ENCODE peak calls at places on chromosomes 7 and 10, in nine cellular contexts. R is T-helper 2 cell; N is stimulated activated CD4-positive, alpha-beta T cell treated with anti-CD3 and anti-CD28 coated beads, Interleukin-15, amount 100 ng/mL, for 1 hour; C is iPS-NIHi11; A is NCI-H1092; S is MCF 10A; I is heart right ventricle; K is NCI-H774; H is endothelial cell. J is an unnamed sample.

GRCh38 chr7:43698461-43699255 is 30.7 kb downstream of the COA1 start:
- DNase-seq in C (no peak), I (no peak), R (no peak), H (no peak), S (no peak), N (no peak), A (no peak), K (no peak), J (no peak)

GRCh38 chr10:51804861-51805260 is 105.5 kb upstream of the CSTF2T start:
- DNase-seq in R (no peak), I (no peak), N (no peak), K (no peak), H (no peak), S (no peak), C (no peak), A (no peak), J (no peak)

GRCh38 chr7:114539575-114539974 is 125.0 kb downstream of the FOXP2 start:
- DNase-seq in S (peak; percentile 27), H (peak; percentile 15), N (no peak), I (peak; percentile 4), K (no peak), A (peak; percentile 20), C (no peak), R (no peak), J (no peak)

GRCh38 chr10:109207361-109207760 is 716.0 kb downstream of the XPNPEP1 start:
- DNase-seq in A (no peak), H (no peak), K (no peak), I (no peak), R (no peak), S (no peak), C (no peak), N (no peak), J (no peak)

GRCh38 chr10:110410329-110411046 is 87.2 kb upstream of the DUSP5 start:
- DNase-seq in C (peak; percentile 58), I (no peak), H (no peak), A (no peak), R (no peak), N (no peak), K (no peak), S (peak; percentile 99), J (no peak)

GRCh38 chr10:1978593-1978992 is 241.3 kb upstream of the ADARB2 start:
- DNase-seq in K (no peak), I (no peak), S (peak; percentile 91), A (no peak), H (no peak), C (no peak), R (no peak), N (no peak), J (no peak)

GRCh38 chr10:11934262-11934661 is 108.3 kb downstream of the UPF2 start:
- DNase-seq in A (no peak), K (no peak), I (no peak), C (peak; percentile 52), R (no peak), N (no peak), S (peak; percentile 76), H (no peak), J (peak; percentile 33)

GRCh38 chr7:151380199-151381082 is 29.4 kb downstream of the WDR86 start:
- DNase-seq in R (no peak), C (no peak), K (no peak), A (no peak), S (no peak), N (no peak), I (no peak), H (no peak), J (no peak)